ENCODE peak calls at places on chromosomes 7 and 10, in four cellular contexts. One of them, this sample, is unnamed.

GRCh38 chr7:101367676-101368075 is 5.0 kb downstream of the COL26A1 start:
- DNase-seq in K562: no peak
- DNase-seq in HepG2: no peak
- DNase-seq in SK-N-SH: no peak
- DNase-seq in this sample: no peak

GRCh38 chr7:48419401-48419800 is 248.1 kb downstream of the ABCA13 start:
- DNase-seq in SK-N-SH: no peak
- DNase-seq in HepG2: no peak
- DNase-seq in K562: no peak
- DNase-seq in this sample: no peak

GRCh38 chr10:43809211-43809930 is 160.7 kb upstream of the ZNF32 start:
- DNase-seq in HepG2: no peak
- DNase-seq in SK-N-SH: no peak
- DNase-seq in K562: no peak
- DNase-seq in this sample: no peak

GRCh38 chr7:29858080-29858951 is 52.0 kb downstream of the WIPF3 start:
- DNase-seq in SK-N-SH: no peak
- DNase-seq in HepG2: no peak
- DNase-seq in K562: no peak
- DNase-seq in this sample: no peak

GRCh38 chr7:148650232-148650858 is 48.4 kb upstream of the CUL1 start:
- DNase-seq in HepG2: no peak
- DNase-seq in SK-N-SH: no peak
- DNase-seq in K562: no peak
- DNase-seq in this sample: no peak

GRCh38 chr7:151082151-151083070 is 882 bp downstream of the TMUB1 start:
- DNase-seq in SK-N-SH: no peak
- DNase-seq in K562: no peak
- DNase-seq in HepG2: no peak
- DNase-seq in this sample: no peak

GRCh38 chr7:151249034-151249731 is 689 bp upstream of the SMARCD3 start:
- DNase-seq in SK-N-SH: peak; percentile 84
- DNase-seq in K562: peak; percentile 61
- DNase-seq in HepG2: no peak
- DNase-seq in this sample: no peak

GRCh38 chr10:118968482-118968881 is 61.0 kb upstream of the NANOS1 start:
- DNase-seq in SK-N-SH: peak; percentile 45
- DNase-seq in K562: no peak
- DNase-seq in HepG2: no peak
- DNase-seq in this sample: no peak

GRCh38 chr10:96832721-96833219 is 672 bp downstream of the LCOR start:
- DNase-seq in K562: no peak
- DNase-seq in SK-N-SH: peak; percentile 95
- DNase-seq in HepG2: peak; percentile 58
- DNase-seq in this sample: peak; percentile 71

GRCh38 chr7:69823151-69823744 is 225.0 kb downstream of the AUTS2 start:
- DNase-seq in SK-N-SH: no peak
- DNase-seq in HepG2: no peak
- DNase-seq in K562: no peak
- DNase-seq in this sample: no peak

GRCh38 chr7:128936798-128937197 is 929 bp upstream of the IRF5 start:
- DNase-seq in SK-N-SH: no peak
- DNase-seq in HepG2: no peak
- DNase-seq in K562: no peak
- DNase-seq in this sample: no peak

GRCh38 chr7:105325225-105325904 is 63.4 kb downstream of the SRPK2 start:
- DNase-seq in K562: no peak
- DNase-seq in HepG2: no peak
- DNase-seq in SK-N-SH: no peak
- DNase-seq in this sample: no peak

GRCh38 chr10:104069610-104070009 is 16.1 kb downstream of the COL17A1 start:
- DNase-seq in SK-N-SH: no peak
- DNase-seq in HepG2: no peak
- DNase-seq in K562: no peak
- DNase-seq in this sample: no peak

GRCh38 chr10:23070819-23071218 is 24.6 kb upstream of the MSRB2 start:
- DNase-seq in HepG2: no peak
- DNase-seq in SK-N-SH: no peak
- DNase-seq in K562: no peak
- DNase-seq in this sample: no peak

GRCh38 chr7:99243751-99244337 is 28.8 kb upstream of the MYH16 start:
- DNase-seq in K562: no peak
- DNase-seq in HepG2: no peak
- DNase-seq in SK-N-SH: no peak
- DNase-seq in this sample: no peak

GRCh38 chr7:134905375-134905774 is 80.9 kb upstream of the AGBL3 start:
- DNase-seq in K562: no peak
- DNase-seq in SK-N-SH: no peak
- DNase-seq in HepG2: no peak
- DNase-seq in this sample: no peak

GRCh38 chr10:119872860-119873671 is 423 bp upstream of the MCMBP start:
- DNase-seq in HepG2: peak; percentile 68
- DNase-seq in K562: peak; percentile 17
- DNase-seq in SK-N-SH: peak; percentile 95
- DNase-seq in this sample: peak; percentile 76

GRCh38 chr7:27946351-27946750 is 206.4 kb downstream of the TAX1BP1 start:
- DNase-seq in HepG2: no peak
- DNase-seq in K562: no peak
- DNase-seq in SK-N-SH: no peak
- DNase-seq in this sample: no peak

GRCh38 chr7:151732834-151733585 is 143.9 kb downstream of the PRKAG2 start:
- DNase-seq in HepG2: no peak
- DNase-seq in K562: no peak
- DNase-seq in SK-N-SH: no peak
- DNase-seq in this sample: no peak

GRCh38 chr10:129867780-129868179 is 96.3 kb downstream of the EBF3 start:
- DNase-seq in K562: no peak
- DNase-seq in SK-N-SH: no peak
- DNase-seq in HepG2: no peak
- DNase-seq in this sample: no peak

GRCh38 chr10:78964952-78965633 is 103.7 kb upstream of the ZMIZ1 start:
- DNase-seq in K562: peak; percentile 67
- DNase-seq in HepG2: peak; percentile 94
- DNase-seq in SK-N-SH: peak; percentile 78
- DNase-seq in this sample: peak; percentile 77

GRCh38 chr7:129607471-129608120 is 3.9 kb upstream of the NRF1 start:
- DNase-seq in HepG2: no peak
- DNase-seq in SK-N-SH: peak; percentile 64
- DNase-seq in K562: peak; percentile 86
- DNase-seq in this sample: peak; percentile 71

GRCh38 chr10:26516540-26517101 is 78.5 kb downstream of the APBB1IP start:
- DNase-seq in SK-N-SH: no peak
- DNase-seq in HepG2: no peak
- DNase-seq in K562: no peak
- DNase-seq in this sample: no peak

GRCh38 chr7:2190531-2190930 is 42.2 kb downstream of the MAD1L1 start:
- DNase-seq in SK-N-SH: no peak
- DNase-seq in HepG2: no peak
- DNase-seq in K562: no peak
- DNase-seq in this sample: no peak

GRCh38 chr7:33411000-33411399 is 281.6 kb downstream of the BBS9 start:
- DNase-seq in SK-N-SH: no peak
- DNase-seq in HepG2: no peak
- DNase-seq in K562: no peak
- DNase-seq in this sample: no peak

GRCh38 chr10:102115775-102116174 is 4.4 kb downstream of the LDB1 start:
- DNase-seq in HepG2: no peak
- DNase-seq in K562: no peak
- DNase-seq in SK-N-SH: no peak
- DNase-seq in this sample: no peak
- TF ChIP-seq USF2 in HepG2: no peak
- TF ChIP-seq USF2 in K562: no peak
- TF ChIP-seq USF2 in SK-N-SH: no peak
- TF ChIP-seq USF2 in this sample: no peak

GRCh38 chr10:132061030-132061429 is 4.7 kb upstream of the JAKMIP3 start:
- DNase-seq in SK-N-SH: no peak
- DNase-seq in K562: no peak
- DNase-seq in HepG2: no peak
- DNase-seq in this sample: no peak
- TF ChIP-seq FOXJ3 in SK-N-SH: no peak
- TF ChIP-seq FOXJ3 in K562: no peak
- TF ChIP-seq FOXJ3 in HepG2: no peak
- TF ChIP-seq FOXJ3 in this sample: no peak

GRCh38 chr7:157440346-157441022 is 103.7 kb downstream of the DNAJB6 start:
- DNase-seq in SK-N-SH: no peak
- DNase-seq in HepG2: no peak
- DNase-seq in K562: no peak
- DNase-seq in this sample: no peak

GRCh38 chr7:157441023-157441399 is 104.2 kb downstream of the DNAJB6 start:
- DNase-seq in HepG2: no peak
- DNase-seq in SK-N-SH: no peak
- DNase-seq in K562: no peak
- DNase-seq in this sample: no peak

GRCh38 chr7:157444011-157444842 is 107.4 kb downstream of the DNAJB6 start:
- DNase-seq in HepG2: no peak
- DNase-seq in SK-N-SH: no peak
- DNase-seq in K562: no peak
- DNase-seq in this sample: no peak

GRCh38 chr7:157442993-157443831 is 106.4 kb downstream of the DNAJB6 start:
- DNase-seq in K562: no peak
- DNase-seq in SK-N-SH: no peak
- DNase-seq in HepG2: no peak
- DNase-seq in this sample: no peak

DNA sequence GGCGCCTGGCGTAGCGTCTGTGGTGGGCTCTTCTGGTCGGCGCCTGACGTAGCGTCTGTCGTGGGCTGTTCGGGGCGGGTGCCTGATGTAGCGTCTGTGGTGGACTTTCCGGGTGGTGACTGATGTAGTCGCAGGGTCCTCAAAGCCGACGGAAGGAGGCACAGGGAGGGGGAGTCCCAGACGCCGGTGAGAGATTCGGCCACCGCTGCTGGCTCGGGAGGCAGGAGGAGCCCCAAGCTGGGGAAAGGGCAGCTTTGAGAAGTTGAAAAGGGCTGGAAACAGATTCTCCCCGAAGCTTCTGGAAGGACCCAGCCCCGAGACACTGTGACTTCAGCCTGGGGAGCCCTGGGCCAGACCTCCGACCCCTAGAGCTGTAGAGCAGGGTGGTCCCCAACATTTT is 105.7 kb downstream of the DNAJB6 start:
- DNase-seq in K562: no peak
- DNase-seq in SK-N-SH: no peak
- DNase-seq in HepG2: no peak
- DNase-seq in this sample: no peak
- TF ChIP-seq USF2 in K562: no peak
- TF ChIP-seq USF2 in SK-N-SH: no peak
- TF ChIP-seq USF2 in HepG2: no peak
- TF ChIP-seq USF2 in this sample: no peak

GRCh38 chr10:131586958-131587357 is 275.4 kb upstream of the TCERG1L start:
- DNase-seq in K562: no peak
- DNase-seq in SK-N-SH: no peak
- DNase-seq in HepG2: no peak
- DNase-seq in this sample: no peak
- TF ChIP-seq FOXJ3 in K562: no peak
- TF ChIP-seq FOXJ3 in SK-N-SH: no peak
- TF ChIP-seq FOXJ3 in HepG2: no peak
- TF ChIP-seq FOXJ3 in this sample: no peak

GRCh38 chr7:15801565-15801964 is 115.1 kb upstream of the MEOX2 start:
- DNase-seq in K562: no peak
- DNase-seq in SK-N-SH: no peak
- DNase-seq in HepG2: no peak
- DNase-seq in this sample: no peak
- TF ChIP-seq USF2 in K562: no peak
- TF ChIP-seq USF2 in SK-N-SH: no peak
- TF ChIP-seq USF2 in HepG2: no peak
- TF ChIP-seq USF2 in this sample: no peak